ENCODE peak calls at places on chromosomes 4 and X, in five cellular contexts. One of them, this sample, is unnamed.

GRCh38 chr4:177673980-177674504 is 231.8 kb upstream of the AGA start:
- DNase-seq in HepG2: no peak
- DNase-seq in SK-N-SH: no peak
- DNase-seq in HCT116: peak; percentile 19
- DNase-seq in Panc1: no peak
- DNase-seq in this sample: no peak

GRCh38 chr4:173520921-173521473 is 9.0 kb downstream of the HAND2 start:
- DNase-seq in SK-N-SH: peak; percentile 65
- DNase-seq in HepG2: no peak
- DNase-seq in HCT116: no peak
- DNase-seq in Panc1: no peak
- DNase-seq in this sample: no peak

GRCh38 chr4:26034849-26035248 is 120.8 kb downstream of the SMIM20 start:
- DNase-seq in HCT116: no peak
- DNase-seq in HepG2: no peak
- DNase-seq in Panc1: no peak
- DNase-seq in SK-N-SH: no peak
- DNase-seq in this sample: no peak

GRCh38 chr4:4694296-4694772 is 152.5 kb upstream of the STX18 start:
- DNase-seq in SK-N-SH: peak; percentile 30
- DNase-seq in Panc1: no peak
- DNase-seq in HepG2: peak; percentile 92
- DNase-seq in HCT116: no peak
- DNase-seq in this sample: no peak

GRCh38 chrX:11970935-11971334 is 167.3 kb upstream of the FRMPD4 start:
- DNase-seq in HCT116: no peak
- DNase-seq in SK-N-SH: no peak
- DNase-seq in Panc1: no peak
- DNase-seq in HepG2: no peak
- DNase-seq in this sample: no peak

GRCh38 chr4:153156263-153156662 is 48.0 kb upstream of the TRIM2 start:
- DNase-seq in HepG2: no peak
- DNase-seq in SK-N-SH: no peak
- DNase-seq in Panc1: no peak
- DNase-seq in HCT116: no peak
- DNase-seq in this sample: no peak

GRCh38 chr4:2942532-2943363 is 20.5 kb downstream of the NOP14 start:
- DNase-seq in SK-N-SH: no peak
- DNase-seq in HCT116: no peak
- DNase-seq in HepG2: no peak
- DNase-seq in Panc1: no peak
- DNase-seq in this sample: no peak

GRCh38 chr4:172308078-172308477 is 494.9 kb downstream of the GALNTL6 start:
- DNase-seq in SK-N-SH: no peak
- DNase-seq in Panc1: no peak
- DNase-seq in HCT116: no peak
- DNase-seq in HepG2: no peak
- DNase-seq in this sample: no peak

GRCh38 chr4:163665521-163666334 is 171.2 kb downstream of the TMA16 start:
- DNase-seq in HepG2: no peak
- DNase-seq in HCT116: no peak
- DNase-seq in SK-N-SH: no peak
- DNase-seq in Panc1: no peak
- DNase-seq in this sample: no peak

GRCh38 chr4:139522457-139522856 is 33.6 kb downstream of the SETD7 start:
- DNase-seq in Panc1: no peak
- DNase-seq in HepG2: peak; percentile 5
- DNase-seq in SK-N-SH: no peak
- DNase-seq in HCT116: no peak
- DNase-seq in this sample: no peak

GRCh38 chr4:16225139-16225538 is 1.1 kb downstream of the TAPT1 start:
- DNase-seq in HCT116: no peak
- DNase-seq in HepG2: no peak
- DNase-seq in Panc1: no peak
- DNase-seq in SK-N-SH: no peak
- DNase-seq in this sample: no peak

GRCh38 chr4:127141857-127142256 is 490.9 kb upstream of the INTU start:
- DNase-seq in HepG2: no peak
- DNase-seq in HCT116: no peak
- DNase-seq in SK-N-SH: no peak
- DNase-seq in Panc1: no peak
- DNase-seq in this sample: no peak

GRCh38 chrX:135112096-135112729 is 8.1 kb downstream of the ETDB start:
- DNase-seq in HCT116: peak; percentile 32
- DNase-seq in HepG2: no peak
- DNase-seq in Panc1: peak; percentile 47
- DNase-seq in SK-N-SH: peak; percentile 33
- DNase-seq in this sample: no peak

GRCh38 chr4:149063007-149063406 is 620.8 kb upstream of the NR3C2 start:
- DNase-seq in Panc1: no peak
- DNase-seq in HepG2: no peak
- DNase-seq in SK-N-SH: no peak
- DNase-seq in HCT116: no peak
- DNase-seq in this sample: no peak

GRCh38 chr4:99653921-99654890 is 3.4 kb downstream of the C4orf54 start:
- DNase-seq in HCT116: no peak
- DNase-seq in HepG2: no peak
- DNase-seq in Panc1: no peak
- DNase-seq in SK-N-SH: no peak
- DNase-seq in this sample: no peak

GRCh38 chr4:188246488-188246887 is 107.2 kb downstream of the TRIML1 start:
- DNase-seq in HCT116: peak; percentile 7
- DNase-seq in HepG2: no peak
- DNase-seq in SK-N-SH: no peak
- DNase-seq in Panc1: no peak
- DNase-seq in this sample: no peak

GRCh38 chr4:24482871-24483270 is 101.5 kb downstream of the DHX15 start:
- DNase-seq in Panc1: no peak
- DNase-seq in HepG2: no peak
- DNase-seq in HCT116: no peak
- DNase-seq in SK-N-SH: no peak
- DNase-seq in this sample: no peak

GRCh38 chr4:177375971-177376370 is 66.3 kb downstream of the AGA start:
- DNase-seq in SK-N-SH: no peak
- DNase-seq in HepG2: no peak
- DNase-seq in Panc1: no peak
- DNase-seq in HCT116: no peak
- DNase-seq in this sample: no peak

GRCh38 chr4:174437324-174437723 is 85.0 kb downstream of the HPGD start:
- DNase-seq in HCT116: no peak
- DNase-seq in HepG2: no peak
- DNase-seq in Panc1: no peak
- DNase-seq in SK-N-SH: no peak
- DNase-seq in this sample: no peak

GRCh38 chr4:83219344-83219990 is 65.1 kb downstream of the COQ2 start:
- DNase-seq in SK-N-SH: no peak
- DNase-seq in HCT116: no peak
- DNase-seq in Panc1: no peak
- DNase-seq in HepG2: no peak
- DNase-seq in this sample: peak; percentile 77

GRCh38 chr4:8725071-8725841 is 132.7 kb downstream of the CPZ start:
- DNase-seq in SK-N-SH: peak; percentile 89
- DNase-seq in HCT116: no peak
- DNase-seq in HepG2: no peak
- DNase-seq in Panc1: no peak
- DNase-seq in this sample: no peak

GRCh38 chrX:148146121-148146520 is 165.0 kb downstream of the FMR1NB start:
- DNase-seq in HepG2: no peak
- DNase-seq in SK-N-SH: no peak
- DNase-seq in Panc1: no peak
- DNase-seq in HCT116: no peak
- DNase-seq in this sample: no peak

GRCh38 chr4:88007304-88008132 is at the start of gene PKD2:
- DNase-seq in HepG2: no peak
- DNase-seq in HCT116: peak; percentile 32
- DNase-seq in Panc1: no peak
- DNase-seq in SK-N-SH: peak; percentile 96
- DNase-seq in this sample: no peak

GRCh38 chrX:125293792-125294780 is 25.6 kb upstream of the TEX13C start:
- DNase-seq in HCT116: no peak
- DNase-seq in SK-N-SH: no peak
- DNase-seq in Panc1: no peak
- DNase-seq in HepG2: no peak
- DNase-seq in this sample: no peak

GRCh38 chr4:581753-582361 is 5.8 kb upstream of the TMEM271 start:
- DNase-seq in HCT116: no peak
- DNase-seq in HepG2: peak; percentile 93
- DNase-seq in SK-N-SH: no peak
- DNase-seq in Panc1: no peak
- DNase-seq in this sample: no peak

GRCh38 chr4:11614426-11614825 is 185.7 kb upstream of the HS3ST1 start:
- DNase-seq in Panc1: no peak
- DNase-seq in HCT116: peak; percentile 90
- DNase-seq in SK-N-SH: no peak
- DNase-seq in HepG2: no peak
- DNase-seq in this sample: no peak

GRCh38 chrX:154751121-154751668 is 318 bp upstream of the GAB3 start:
- DNase-seq in Panc1: no peak
- DNase-seq in HCT116: no peak
- DNase-seq in HepG2: no peak
- DNase-seq in SK-N-SH: no peak
- DNase-seq in this sample: no peak

GRCh38 chrX:154750301-154751120 is at the start of gene GAB3:
- DNase-seq in HepG2: no peak
- DNase-seq in SK-N-SH: peak; percentile 65
- DNase-seq in HCT116: no peak
- DNase-seq in Panc1: no peak
- DNase-seq in this sample: no peak

GRCh38 chrX:154751669-154752271 is 893 bp upstream of the GAB3 start:
- DNase-seq in HepG2: no peak
- DNase-seq in SK-N-SH: no peak
- DNase-seq in Panc1: no peak
- DNase-seq in HCT116: no peak
- DNase-seq in this sample: no peak

GRCh38 chrX:154749856-154750255 is 1.0 kb downstream of the GAB3 start:
- DNase-seq in Panc1: no peak
- DNase-seq in SK-N-SH: no peak
- DNase-seq in HCT116: no peak
- DNase-seq in HepG2: no peak
- DNase-seq in this sample: no peak

GRCh38 chrX:154748712-154749339 is 2.1 kb downstream of the GAB3 start:
- DNase-seq in SK-N-SH: peak; percentile 70
- DNase-seq in HepG2: peak; percentile 32
- DNase-seq in Panc1: no peak
- DNase-seq in HCT116: no peak
- DNase-seq in this sample: no peak
- TF ChIP-seq SIN3A in SK-N-SH: no peak
- TF ChIP-seq SIN3A in HepG2: no peak
- TF ChIP-seq SIN3A in Panc1: no peak
- TF ChIP-seq SIN3A in HCT116: no peak
- TF ChIP-seq SIN3A in this sample: no peak

GRCh38 chr4:47101453-47101852 is 70.1 kb downstream of the GABRB1 start:
- DNase-seq in Panc1: no peak
- DNase-seq in HCT116: no peak
- DNase-seq in SK-N-SH: no peak
- DNase-seq in HepG2: no peak
- DNase-seq in this sample: no peak

GRCh38 chr4:47106561-47106960 is 75.2 kb downstream of the GABRB1 start:
- DNase-seq in HCT116: no peak
- DNase-seq in HepG2: no peak
- DNase-seq in SK-N-SH: no peak
- DNase-seq in Panc1: no peak
- DNase-seq in this sample: no peak

GRCh38 chr4:47109379-47109778 is 78.0 kb downstream of the GABRB1 start:
- DNase-seq in HepG2: no peak
- DNase-seq in SK-N-SH: no peak
- DNase-seq in Panc1: no peak
- DNase-seq in HCT116: no peak
- DNase-seq in this sample: no peak

GRCh38 chr4:47110670-47111069 is 79.3 kb downstream of the GABRB1 start:
- DNase-seq in HepG2: no peak
- DNase-seq in HCT116: no peak
- DNase-seq in Panc1: no peak
- DNase-seq in SK-N-SH: no peak
- DNase-seq in this sample: no peak

GRCh38 chr4:47104986-47105385 is 73.6 kb downstream of the GABRB1 start:
- DNase-seq in HepG2: no peak
- DNase-seq in Panc1: no peak
- DNase-seq in HCT116: no peak
- DNase-seq in SK-N-SH: no peak
- DNase-seq in this sample: no peak
- TF ChIP-seq SIN3A in HepG2: no peak
- TF ChIP-seq SIN3A in Panc1: no peak
- TF ChIP-seq SIN3A in HCT116: no peak
- TF ChIP-seq SIN3A in SK-N-SH: no peak
- TF ChIP-seq SIN3A in this sample: no peak

GRCh38 chrX:2547746-2548145 is 47.0 kb upstream of the DHRSX start:
- DNase-seq in SK-N-SH: no peak
- DNase-seq in HCT116: no peak
- DNase-seq in Panc1: no peak
- DNase-seq in HepG2: no peak
- DNase-seq in this sample: no peak

GRCh38 chrX:2549874-2550273 is 49.1 kb upstream of the DHRSX start:
- DNase-seq in Panc1: no peak
- DNase-seq in HepG2: no peak
- DNase-seq in SK-N-SH: no peak
- DNase-seq in HCT116: no peak
- DNase-seq in this sample: no peak

GRCh38 chrX:2550288-2551020 is 49.7 kb upstream of the DHRSX start:
- DNase-seq in SK-N-SH: no peak
- DNase-seq in HepG2: no peak
- DNase-seq in HCT116: no peak
- DNase-seq in Panc1: no peak
- DNase-seq in this sample: no peak

GRCh38 chrX:2546496-2546895 is 45.7 kb upstream of the DHRSX start:
- DNase-seq in SK-N-SH: no peak
- DNase-seq in HCT116: no peak
- DNase-seq in Panc1: no peak
- DNase-seq in HepG2: no peak
- DNase-seq in this sample: no peak

DNA sequence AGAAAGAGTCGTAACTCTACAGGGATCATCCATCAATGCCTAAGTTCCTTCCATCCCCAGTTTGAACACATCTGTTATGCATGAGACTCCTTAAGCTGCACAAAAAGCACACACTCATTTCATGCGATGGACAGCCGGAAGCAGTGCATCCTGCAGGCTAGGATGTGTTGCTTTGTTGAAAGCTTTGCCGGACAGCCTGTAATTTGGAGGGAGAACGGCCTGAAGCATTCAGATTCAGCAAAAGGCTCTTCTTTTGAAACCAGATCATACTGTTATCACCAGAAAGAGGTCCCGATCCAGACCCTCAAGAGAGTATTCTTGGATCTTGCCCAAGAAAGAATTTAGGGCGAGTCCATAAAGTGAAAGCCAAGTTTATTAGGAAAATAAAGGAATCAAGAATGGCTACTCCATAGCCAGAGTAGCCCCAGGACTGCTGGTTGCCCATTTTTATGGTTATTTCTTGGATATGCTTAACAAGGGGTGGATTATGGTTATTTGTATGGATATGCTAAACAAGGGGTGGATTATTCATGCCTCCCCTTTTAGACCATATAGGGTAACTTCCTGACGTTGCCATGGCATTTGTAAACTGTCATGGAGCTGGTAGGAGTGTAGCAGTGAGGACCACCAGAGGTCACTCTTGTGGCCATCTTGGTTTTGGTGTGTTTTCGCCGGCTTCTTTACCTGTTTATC is 48.1 kb upstream of the DHRSX start:
- DNase-seq in HCT116: no peak
- DNase-seq in Panc1: no peak
- DNase-seq in HepG2: no peak
- DNase-seq in SK-N-SH: no peak
- DNase-seq in this sample: no peak
- TF ChIP-seq SIN3A in HCT116: no peak
- TF ChIP-seq SIN3A in Panc1: no peak
- TF ChIP-seq SIN3A in HepG2: no peak
- TF ChIP-seq SIN3A in SK-N-SH: no peak
- TF ChIP-seq SIN3A in this sample: no peak

GRCh38 chrX:107204063-107204605 is 2.1 kb downstream of the NUP62CL start:
- DNase-seq in SK-N-SH: no peak
- DNase-seq in Panc1: no peak
- DNase-seq in HCT116: no peak
- DNase-seq in HepG2: no peak
- DNase-seq in this sample: no peak
- TF ChIP-seq SIN3A in SK-N-SH: no peak
- TF ChIP-seq SIN3A in Panc1: no peak
- TF ChIP-seq SIN3A in HCT116: no peak
- TF ChIP-seq SIN3A in HepG2: no peak
- TF ChIP-seq SIN3A in this sample: no peak

This sample was measured in GM12878.